ENCODE peak calls at places on chromosomes 5 and 9, in eight cellular contexts. C, T, Q, E, D, N, V and P are unnamed samples.

GRCh38 chr5:134028496-134028895 is 23.7 kb upstream of the VDAC1 start:
- DNase-seq in C (no peak), T (no peak), Q (no peak), E (no peak), D (no peak), N (no peak), V (no peak), P (no peak)

GRCh38 chr5:132475939-132476852 is 14.4 kb downstream of the IRF1 start:
- DNase-seq in C (no peak), T (no peak), Q (peak), E (no peak), D (no peak), N (peak), V (no peak), P (no peak)

GRCh38 chr5:108798866-108799265 is 51.2 kb downstream of the FER start:
- DNase-seq in C (no peak), T (no peak), Q (no peak), E (no peak), D (no peak), N (no peak), V (no peak), P (no peak)

GRCh38 chr5:59813761-59814562 is 79.6 kb downstream of the PDE4D start:
- DNase-seq in C (peak), T (peak), Q (no peak), E (no peak), D (no peak), N (no peak), V (peak), P (no peak)

GRCh38 chr5:105057893-105058292 is 1495.3 kb upstream of the NUDT12 start:
- DNase-seq in C (no peak), T (no peak), Q (no peak), E (no peak), D (no peak), N (no peak), V (no peak), P (no peak)

GRCh38 chr5:55338092-55338613 is 30.4 kb downstream of the MTREX start:
- DNase-seq in C (no peak), T (no peak), Q (no peak), E (no peak), D (no peak), N (no peak), V (no peak), P (no peak)

GRCh38 chr5:141757402-141757801 is 75.4 kb upstream of the ARAP3 start:
- DNase-seq in C (no peak), T (peak), Q (peak), E (no peak), D (peak), N (no peak), V (peak), P (no peak)

GRCh38 chr9:114911167-114911821 is 19.1 kb downstream of the TNFSF8 start:
- DNase-seq in C (no peak), T (peak), Q (no peak), E (peak), D (no peak), N (no peak), V (peak), P (no peak)

GRCh38 chr9:136261686-136262430 is 16.2 kb upstream of the QSOX2 start:
- DNase-seq in C (no peak), T (no peak), Q (no peak), E (no peak), D (no peak), N (no peak), V (no peak), P (no peak)

GRCh38 chr9:128521955-128522354 is 17.4 kb downstream of the GLE1 start:
- DNase-seq in C (no peak), T (no peak), Q (no peak), E (no peak), D (no peak), N (no peak), V (no peak), P (no peak)

GRCh38 chr9:34928921-34929320 is 29.2 kb upstream of the PHF24 start:
- DNase-seq in C (no peak), T (no peak), Q (no peak), E (no peak), D (no peak), N (no peak), V (no peak), P (no peak)

GRCh38 chr9:137415451-137415850 is 7.5 kb downstream of the EXD3 start:
- DNase-seq in C (no peak), T (no peak), Q (peak), E (no peak), D (no peak), N (no peak), V (no peak), P (no peak)

GRCh38 chr5:149679876-149680809 is 50.0 kb upstream of the PPARGC1B start:
- DNase-seq in C (no peak), T (no peak), Q (no peak), E (no peak), D (no peak), N (no peak), V (no peak), P (no peak)

GRCh38 chr9:16561121-16561520 is 309.3 kb downstream of the BNC2 start:
- DNase-seq in C (no peak), T (no peak), Q (no peak), E (no peak), D (no peak), N (no peak), V (no peak), P (no peak)

GRCh38 chr5:124132843-124133242 is 613.6 kb downstream of the ZNF608 start:
- DNase-seq in C (no peak), T (no peak), Q (no peak), E (no peak), D (no peak), N (no peak), V (no peak), P (no peak)

GRCh38 chr5:64952961-64953360 is 184.2 kb downstream of the CWC27 start:
- DNase-seq in C (no peak), T (no peak), Q (no peak), E (no peak), D (no peak), N (no peak), V (no peak), P (no peak)

GRCh38 chr5:64954518-64954917 is 185.8 kb downstream of the CWC27 start:
- DNase-seq in C (no peak), T (no peak), Q (no peak), E (no peak), D (no peak), N (no peak), V (no peak), P (no peak)

GRCh38 chr5:64963278-64963677 is 194.5 kb downstream of the CWC27 start:
- DNase-seq in C (no peak), T (no peak), Q (no peak), E (no peak), D (no peak), N (no peak), V (no peak), P (no peak)

DNA sequence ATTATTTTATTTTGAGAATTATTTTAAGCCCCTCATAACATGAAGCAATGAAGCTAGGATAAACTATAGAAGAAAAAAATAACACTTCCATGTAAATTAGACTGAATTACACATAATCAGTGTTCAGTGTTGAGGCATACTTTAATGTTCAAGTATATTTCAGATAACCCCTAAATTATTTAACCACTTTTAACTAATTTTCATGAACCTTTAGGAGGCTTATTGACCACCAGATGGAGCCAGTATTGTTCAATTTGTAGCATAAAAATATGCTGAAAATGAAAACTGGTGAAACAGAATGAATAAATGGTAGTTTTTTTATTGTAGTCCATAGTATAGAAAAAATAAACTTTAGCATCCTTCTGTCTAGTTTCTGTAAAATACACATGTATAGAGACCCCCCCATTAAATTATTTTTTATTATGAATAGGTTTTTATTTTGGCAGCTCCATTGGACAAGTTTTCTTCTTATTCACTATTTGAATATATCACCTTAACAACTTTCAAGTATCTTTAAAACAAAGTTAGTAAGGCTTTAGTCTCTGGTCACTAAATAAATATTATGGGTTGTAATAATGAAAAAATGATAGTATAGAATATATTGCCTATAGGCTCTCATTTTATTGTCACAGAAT is 190.1 kb downstream of the CWC27 start:
- DNase-seq in C (no peak), T (no peak), Q (no peak), E (no peak), D (peak), N (no peak), V (no peak), P (no peak)
- TF ChIP-seq CTCF in C (peak), T (peak), Q (no peak), E (no peak), D (peak), N (peak), V (peak), P (peak)

GRCh38 chr9:124855944-124856773 is 2.9 kb downstream of the WDR38 start:
- DNase-seq in C (no peak), T (peak), Q (no peak), E (no peak), D (no peak), N (no peak), V (peak), P (no peak)
- TF ChIP-seq CTCF in C (peak), T (peak), Q (no peak), E (no peak), D (peak), N (no peak), V (peak), P (no peak)

GRCh38 chr9:125985998-125986655 is 239.0 kb downstream of the PBX3 start:
- DNase-seq in C (no peak), T (peak), Q (no peak), E (no peak), D (no peak), N (peak), V (no peak), P (no peak)
- TF ChIP-seq CTCF in C (no peak), T (no peak), Q (no peak), E (no peak), D (no peak), N (no peak), V (no peak), P (no peak)

GRCh38 chr9:96651626-96652025 is 3.5 kb downstream of the PRXL2C start:
- DNase-seq in C (no peak), T (no peak), Q (no peak), E (no peak), D (no peak), N (no peak), V (no peak), P (no peak)
- TF ChIP-seq CTCF in C (peak), T (peak), Q (no peak), E (no peak), D (peak), N (no peak), V (peak), P (peak)